ENCODE peak calls at places on chromosomes 7 and 10, in four cellular contexts. T is H1, K is GM12878, I is K562. S is an unnamed sample.
A peak's percentile ranks its signal among the peaks of the same experiment; 100 is the strongest.

GRCh38 chr7:3210531-3210930 is 90.5 kb upstream of the SDK1 start:
- DNase-seq in T (peak; percentile 54), K (no peak), I (no peak), S (no peak)

GRCh38 chr7:39937366-39938153 is 12.5 kb upstream of the CDK13 start:
- DNase-seq in T (no peak), K (no peak), I (no peak), S (no peak)

GRCh38 chr10:70936111-70936510 is 47.7 kb upstream of the PCBD1 start:
- DNase-seq in T (no peak), K (no peak), I (no peak), S (no peak)

GRCh38 chr7:28041508-28042314 is 138.9 kb downstream of the JAZF1 start:
- DNase-seq in T (no peak), K (no peak), I (no peak), S (no peak)

GRCh38 chr10:4068255-4069028 is 283.4 kb upstream of the KLF6 start:
- DNase-seq in T (no peak), K (no peak), I (no peak), S (no peak)

GRCh38 chr7:94540428-94540827 is 30.8 kb downstream of the CASD1 start:
- DNase-seq in T (no peak), K (no peak), I (no peak), S (no peak)

GRCh38 chr7:98334077-98334476 is 52.6 kb downstream of the BRI3 start:
- DNase-seq in T (no peak), K (no peak), I (no peak), S (no peak)

GRCh38 chr10:3293536-3294431 is 121.2 kb upstream of the PITRM1 start:
- DNase-seq in T (no peak), K (no peak), I (no peak), S (no peak)

GRCh38 chr10:69385454-69386350 is 31.0 kb downstream of the TACR2 start:
- DNase-seq in T (no peak), K (no peak), I (no peak), S (peak; percentile 16)

GRCh38 chr7:91344248-91344647 is 80.0 kb downstream of the FZD1 start:
- DNase-seq in T (no peak), K (no peak), I (no peak), S (no peak)

GRCh38 chr10:43042503-43043341 is 34.1 kb upstream of the RET start:
- DNase-seq in T (peak; percentile 56), K (no peak), I (no peak), S (no peak)
- TF ChIP-seq JUND in T (no peak), K (no peak), I (no peak), S (no peak)

GRCh38 chr7:42071372-42072261 is 165.4 kb downstream of the GLI3 start:
- DNase-seq in T (no peak), K (no peak), I (no peak), S (no peak)
- TF ChIP-seq TAF1 in T (no peak), K (no peak), I (no peak), S (no peak)

DNA sequence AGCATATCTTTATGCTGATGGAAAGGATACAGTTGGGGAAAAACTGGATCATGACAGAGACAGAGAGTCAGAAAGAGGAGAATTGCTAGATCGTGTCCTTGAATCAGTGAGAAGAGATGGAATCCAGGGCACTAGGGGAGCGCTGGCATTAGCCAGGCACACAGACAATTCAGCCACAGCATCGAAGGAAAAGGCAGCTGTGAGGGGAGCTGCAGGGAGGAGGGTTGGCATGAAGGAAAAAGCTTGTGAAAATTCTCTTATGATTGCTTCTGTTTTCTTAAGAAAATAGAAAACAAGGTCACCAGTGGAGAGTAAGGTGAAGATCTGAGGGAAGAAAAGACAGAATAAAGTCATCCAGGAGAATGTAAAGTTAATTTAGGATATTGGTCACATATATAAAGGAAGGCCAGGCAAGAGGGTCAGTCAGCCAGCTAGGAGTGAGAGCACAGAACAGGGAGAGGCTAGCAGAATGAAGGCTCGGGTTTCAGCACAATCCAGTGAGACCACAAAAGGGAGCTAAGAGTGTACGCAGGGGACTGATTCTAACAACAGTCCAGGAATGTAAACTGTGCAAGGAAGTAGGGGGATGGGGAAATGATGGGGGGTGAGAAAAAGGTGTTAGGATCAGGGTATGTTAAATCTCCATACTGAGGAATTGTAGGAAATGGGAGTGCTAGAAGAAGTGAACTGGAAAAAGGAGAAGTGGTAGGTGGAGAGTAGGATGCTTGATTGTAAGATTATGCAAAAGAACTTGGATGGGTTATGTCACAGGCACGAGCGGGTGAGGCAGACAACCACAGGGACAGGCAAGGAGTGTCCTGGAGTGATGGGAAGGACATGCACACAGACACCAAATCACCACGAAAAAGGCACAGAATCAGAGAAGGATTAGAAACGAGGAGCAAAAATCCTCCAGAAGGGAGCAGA is 112.1 kb downstream of the RNF32 start:
- DNase-seq in T (no peak), K (no peak), I (no peak), S (peak; percentile 7)
- TF ChIP-seq BRCA1 in T (no peak), K (no peak), I (no peak), S (no peak)

GRCh38 chr7:157276731-157277562 is 59.9 kb upstream of the DNAJB6 start:
- DNase-seq in T (peak; percentile 46), K (no peak), I (no peak), S (no peak)
- TF ChIP-seq JUND in T (no peak), K (no peak), I (no peak), S (no peak)

GRCh38 chr7:144019457-144019856 is 19.3 kb downstream of the OR6B1 start:
- DNase-seq in T (no peak), K (no peak), I (no peak), S (peak; percentile 69)
- TF ChIP-seq TAF1 in T (no peak), K (no peak), I (no peak), S (no peak)

DNA sequence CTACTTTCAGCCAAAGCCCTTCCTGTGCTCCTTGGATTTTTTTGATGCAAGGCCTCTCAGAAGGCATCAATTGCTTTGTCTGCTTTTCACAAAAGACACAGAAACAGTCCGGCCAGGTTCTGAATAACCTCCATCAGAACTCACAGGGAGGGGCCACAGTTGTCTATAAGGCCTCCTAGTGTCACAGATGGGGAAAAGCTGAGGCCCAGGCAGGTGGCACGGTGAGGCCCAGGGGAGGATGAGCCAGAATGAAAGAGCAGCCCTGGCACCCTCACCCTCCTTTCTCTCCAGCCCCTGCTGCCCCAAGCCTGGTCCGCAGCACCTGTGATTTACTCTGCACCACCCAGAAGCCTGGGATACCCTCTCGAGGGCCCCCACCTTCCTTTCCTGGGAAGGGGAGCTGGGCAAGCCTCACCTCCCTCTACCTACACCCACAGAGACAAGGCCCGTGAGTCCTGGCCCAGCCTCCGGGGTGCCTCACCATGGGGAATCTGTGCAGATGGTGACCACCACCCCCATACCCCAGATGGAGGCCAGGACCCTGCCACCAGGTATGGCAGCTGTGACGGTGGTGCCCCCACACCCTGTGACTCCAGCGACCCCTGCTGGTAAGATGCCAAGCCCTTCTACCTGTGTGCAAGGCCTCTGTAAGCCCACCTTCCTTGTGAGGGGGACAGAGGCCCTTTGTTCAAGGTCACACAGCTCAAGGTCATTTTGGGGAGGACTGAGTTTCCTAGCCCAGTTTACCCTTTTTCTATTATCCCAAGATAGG is 26.2 kb upstream of the ZNF467 start:
- DNase-seq in T (peak; percentile 91), K (no peak), I (peak; percentile 76), S (peak; percentile 35)
- TF ChIP-seq BRCA1 in T (no peak), K (no peak), I (peak; percentile 37), S (no peak)

GRCh38 chr7:36296284-36296683 is 93.4 kb upstream of the ANLN start:
- DNase-seq in T (no peak), K (no peak), I (no peak), S (no peak)

GRCh38 chr7:36297364-36298009 is 92.2 kb upstream of the ANLN start:
- DNase-seq in T (no peak), K (no peak), I (no peak), S (no peak)

GRCh38 chr7:36291387-36292316 is 98.0 kb upstream of the ANLN start:
- DNase-seq in T (peak; percentile 89), K (no peak), I (peak; percentile 89), S (peak; percentile 81)

GRCh38 chr7:36298145-36298544 is 91.5 kb upstream of the ANLN start:
- DNase-seq in T (no peak), K (no peak), I (no peak), S (no peak)

GRCh38 chr7:36295090-36295489 is 94.6 kb upstream of the ANLN start:
- DNase-seq in T (no peak), K (no peak), I (no peak), S (no peak)
- TF ChIP-seq JUND in T (no peak), K (no peak), I (no peak), S (no peak)

DNA sequence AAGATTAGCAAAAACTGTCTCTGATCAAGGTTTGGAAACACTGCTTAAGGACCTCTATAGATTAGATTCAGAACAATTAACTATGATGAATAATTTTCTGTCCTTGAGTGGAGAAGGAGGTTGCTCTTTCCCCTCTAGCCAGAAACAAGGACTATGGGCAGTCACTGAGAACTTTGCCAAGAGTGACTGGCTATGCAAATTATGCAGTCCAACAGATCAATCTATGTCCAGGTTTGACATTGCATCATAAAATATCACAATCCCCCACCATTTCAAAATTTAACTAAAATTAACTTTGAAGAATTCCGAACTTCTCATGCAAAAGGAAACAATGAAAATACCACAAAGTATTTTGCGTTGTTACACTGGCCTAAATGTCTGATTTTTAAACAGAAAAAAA is 50.6 kb downstream of the TSPAN12 start:
- DNase-seq in T (no peak), K (no peak), I (no peak), S (no peak)
- TF ChIP-seq TAF1 in T (no peak), K (no peak), I (no peak), S (no peak)

S was measured in HepG2.